ENCODE peak calls at places on chromosomes 4 and X, in five cellular contexts. T is cardiac muscle cell, O is psoas muscle, C is adrenal gland, H is heart left ventricle. L is an unnamed sample. For H3K36me3 and H3K9me3, the result is how much of the 10 kb centered on the place peaks cover.

GRCh38 chr4:152559641-152560040 is 23.7 kb upstream of the FBXW7 start:
- DNase-seq in T (no peak), O (no peak), C (no peak), H (no peak), L (no peak)

GRCh38 chr4:24073948-24074347 is 184.1 kb upstream of the PPARGC1A start:
- DNase-seq in T (no peak), O (no peak), C (no peak), H (no peak), L (no peak)

GRCh38 chr4:140260227-140260626 is 106.2 kb upstream of the MAML3 start:
- DNase-seq in T (no peak), O (no peak), C (no peak), H (no peak), L (no peak)

GRCh38 chr4:61723492-61723891 is 523.4 kb downstream of the ADGRL3 start:
- DNase-seq in T (no peak), O (no peak), C (no peak), H (no peak), L (no peak)

GRCh38 chrX:29652484-29652883 is 562.9 kb upstream of the MAGEB2 start:
- DNase-seq in T (no peak), O (no peak), C (no peak), H (no peak), L (no peak)

GRCh38 chrX:108399427-108400165 is 38.6 kb downstream of the COL4A6 start:
- DNase-seq in T (no peak), O (no peak), C (no peak), H (no peak), L (no peak)

GRCh38 chrX:27619975-27620374 is 29.8 kb downstream of the DCAF8L2 start:
- DNase-seq in T (peak), O (no peak), C (no peak), H (no peak), L (no peak)

GRCh38 chrX:41935827-41936226 is 12.5 kb upstream of the CASK start:
- DNase-seq in T (no peak), O (no peak), C (no peak), H (no peak), L (no peak)

GRCh38 chr4:98794565-98795205 is 134.2 kb downstream of the EIF4E start:
- DNase-seq in T (peak), O (no peak), C (no peak), H (no peak), L (no peak)

GRCh38 chrX:105653891-105654290 is 168.4 kb upstream of the NRK start:
- DNase-seq in T (no peak), O (no peak), C (no peak), H (no peak), L (no peak)

GRCh38 chrX:37701588-37701987 is 16.0 kb downstream of the XK start:
- DNase-seq in T (peak), O (peak), C (no peak), H (no peak), L (no peak)

GRCh38 chr4:138449938-138450337 is 207.8 kb upstream of the SLC7A11 start:
- DNase-seq in T (no peak), O (no peak), C (no peak), H (no peak), L (no peak)

GRCh38 chrX:50952406-50952805 is 41.9 kb downstream of the BMP15 start:
- DNase-seq in T (no peak), O (no peak), C (no peak), H (no peak), L (no peak)

GRCh38 chr4:145520172-145520571 is 38.5 kb downstream of the SMAD1 start:
- DNase-seq in T (no peak), O (no peak), C (no peak), H (no peak), L (no peak)

GRCh38 chrX:111086521-111087127 is 9.4 kb upstream of the PAK3 start:
- DNase-seq in T (peak), O (no peak), C (no peak), H (no peak), L (no peak)

GRCh38 chrX:68433155-68433980 is at the start of gene OPHN1:
- DNase-seq in T (peak), O (peak), C (peak), H (peak), L (peak)

GRCh38 chrX:76148753-76149152 is 24.1 kb upstream of the PBDC1 start:
- DNase-seq in T (peak), O (peak), C (peak), H (peak), L (peak)

GRCh38 chrX:90883479-90883878 is 551.2 kb upstream of the PABPC5 start:
- DNase-seq in T (no peak), O (no peak), C (no peak), H (no peak), L (no peak)

GRCh38 chr4:184951668-184952160 is 66.6 kb upstream of the HELT start:
- DNase-seq in T (no peak), O (no peak), C (no peak), H (no peak), L (no peak)

GRCh38 chrX:103446665-103447302 is 70.4 kb downstream of the BEX3 start:
- DNase-seq in T (no peak), O (no peak), C (no peak), H (no peak), L (no peak)

GRCh38 chrX:9765737-9766098 is at the start of gene GPR143:
- DNase-seq in T (no peak), O (no peak), C (no peak), H (no peak), L (no peak)

GRCh38 chrX:50691820-50692219 is 122.2 kb downstream of the SHROOM4 start:
- DNase-seq in T (peak), O (no peak), C (no peak), H (no peak), L (no peak)

GRCh38 chr4:53601251-53601764 is 10.0 kb upstream of the LNX1 start:
- DNase-seq in T (peak), O (peak), C (no peak), H (peak), L (no peak)

DNA sequence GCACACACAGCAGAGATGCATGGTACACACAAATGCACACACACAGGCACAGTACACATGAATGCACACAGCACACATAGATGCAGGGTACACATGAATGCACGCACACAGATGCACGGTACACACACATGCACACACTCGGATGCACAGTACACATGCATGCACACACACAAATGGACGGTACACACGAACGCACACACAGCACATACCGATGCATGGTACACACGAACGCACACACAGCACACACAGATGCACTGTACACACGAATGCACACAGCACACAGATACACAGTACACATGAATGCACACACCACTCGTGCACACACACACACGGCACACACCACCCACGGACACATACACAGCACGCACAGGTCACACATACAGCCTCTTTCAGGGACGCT is 43.8 kb upstream of the CPLX1 start:
- DNase-seq in T (no peak), O (no peak), C (no peak), H (no peak), L (no peak)
- H3K36me3 ChIP-seq in T (under half), O (half or more), C (half or more), H (half or more), L (under half)

GRCh38 chr4:6907658-6908191 is 1.9 kb upstream of the TBC1D14 start:
- DNase-seq in T (peak), O (no peak), C (no peak), H (no peak), L (no peak)
- TF ChIP-seq CTCF in T (peak), O (peak), C (peak), H (peak), L (no peak)

GRCh38 chr4:55284331-55284730 is 61.7 kb upstream of the SRD5A3 start:
- DNase-seq in T (no peak), O (no peak), C (no peak), H (no peak), L (no peak)
- H3K9me3 ChIP-seq in T (under half), O (under half), C (under half), H (under half), L (under half)

GRCh38 chrX:154472685-154473632 is 6.1 kb downstream of the LAGE3 start:
- DNase-seq in T (no peak), O (no peak), C (peak), H (no peak), L (no peak)
- H3K36me3 ChIP-seq in T (under half), O (under half), C (under half), H (under half), L (under half)

GRCh38 chrX:35890699-35891098 is 28.8 kb upstream of the CFAP47 start:
- DNase-seq in T (peak), O (no peak), C (peak), H (no peak), L (no peak)
- TF ChIP-seq CTCF in T (peak), O (peak), C (peak), H (no peak), L (no peak)

GRCh38 chr4:160983035-160983434 is 1180.8 kb downstream of the FSTL5 start:
- DNase-seq in T (no peak), O (no peak), C (no peak), H (no peak), L (no peak)

GRCh38 chr4:160980091-160980490 is 1183.7 kb downstream of the FSTL5 start:
- DNase-seq in T (no peak), O (no peak), C (no peak), H (no peak), L (no peak)

DNA sequence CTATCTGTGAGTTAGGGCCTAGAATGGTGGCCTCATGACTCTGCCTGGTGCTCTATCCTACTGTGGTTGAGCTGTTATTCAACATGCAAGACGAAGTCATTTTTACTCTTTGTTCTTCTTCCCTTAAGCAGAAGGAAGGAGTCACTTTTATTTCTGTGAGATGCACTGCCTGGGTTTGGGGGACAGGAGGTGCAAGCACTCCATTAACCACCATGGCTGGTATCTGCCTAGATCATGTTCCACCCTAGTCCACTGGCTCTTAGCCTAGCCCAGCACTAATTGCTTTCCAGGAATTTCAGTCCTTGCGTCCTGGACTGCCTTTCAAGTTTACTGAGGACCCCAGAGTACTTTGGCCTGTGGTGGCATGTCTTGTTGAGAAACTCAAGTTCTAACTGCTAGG is 1182.7 kb downstream of the FSTL5 start:
- DNase-seq in T (no peak), O (no peak), C (no peak), H (no peak), L (no peak)
- H3K9me3 ChIP-seq in T (under half), O (under half), C (under half), H (under half), L (under half)

GRCh38 chr4:39205000-39205399 is 22.7 kb downstream of the WDR19 start:
- DNase-seq in T (no peak), O (no peak), C (peak), H (no peak), L (no peak)

GRCh38 chr4:39205476-39205875 is 23.1 kb downstream of the WDR19 start:
- DNase-seq in T (no peak), O (no peak), C (no peak), H (no peak), L (no peak)

GRCh38 chr4:39204543-39204942 is 22.2 kb downstream of the WDR19 start:
- DNase-seq in T (no peak), O (no peak), C (no peak), H (no peak), L (no peak)

DNA sequence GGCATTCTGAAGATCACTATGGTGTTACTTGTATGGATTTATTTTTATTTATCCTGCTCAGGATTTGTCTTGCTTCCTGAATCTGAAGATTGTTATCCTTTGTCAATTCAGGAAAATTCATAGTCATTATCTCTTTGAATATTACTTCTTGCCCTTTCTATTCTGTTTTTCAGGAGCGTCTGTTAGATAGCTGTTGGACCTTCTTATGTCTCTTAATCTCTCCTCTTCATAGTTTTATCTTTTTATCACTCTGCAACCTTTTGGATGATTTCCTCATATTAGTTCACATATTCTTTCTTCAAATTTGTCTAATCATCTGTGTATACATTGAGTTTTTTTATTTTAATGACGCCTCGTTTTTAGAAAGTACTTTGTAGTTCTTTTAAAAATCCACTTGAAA is 19.6 kb downstream of the WDR19 start:
- DNase-seq in T (no peak), O (no peak), C (no peak), H (no peak), L (no peak)
- H3K36me3 ChIP-seq in T (under half), O (half or more), C (under half), H (under half), L (under half)

GRCh38 chrX:131634900-131635299 is 91.0 kb downstream of the OR13H1 start:
- DNase-seq in T (no peak), O (no peak), C (no peak), H (no peak), L (no peak)

GRCh38 chrX:131633285-131633917 is 89.5 kb downstream of the OR13H1 start:
- DNase-seq in T (peak), O (no peak), C (peak), H (no peak), L (peak)
- TF ChIP-seq CTCF in T (peak), O (peak), C (peak), H (peak), L (peak)

GRCh38 chr4:68271851-68272756 is 26.6 kb upstream of the TMPRSS11B start:
- DNase-seq in T (peak), O (no peak), C (no peak), H (no peak), L (no peak)
- H3K9me3 ChIP-seq in T (under half), O (under half), C (under half), H (under half), L (under half)

GRCh38 chr4:7002336-7002735 is 40.8 kb upstream of the TADA2B start:
- DNase-seq in T (no peak), O (no peak), C (no peak), H (no peak), L (no peak)
- H3K36me3 ChIP-seq in T (under half), O (half or more), C (half or more), H (half or more), L (under half)

L was measured in uterus.